ENCODE peak calls at places on chromosome 3, in four cellular contexts. One of them, this sample, is unnamed.

GRCh38 chr3:56977561-56977889 is 82.9 kb upstream of the SPATA12 start:
- DNase-seq in GM12891: no peak
- DNase-seq in spleen: no peak
- DNase-seq in transverse colon: no peak
- DNase-seq in this sample: no peak

GRCh38 chr3:12198301-12198700 is 39.6 kb upstream of the TIMP4 start:
- DNase-seq in spleen: no peak
- DNase-seq in transverse colon: no peak
- DNase-seq in GM12891: no peak
- DNase-seq in this sample: no peak

GRCh38 chr3:58355174-58355573 is 22.5 kb downstream of the PXK start:
- DNase-seq in spleen: no peak
- DNase-seq in transverse colon: no peak
- DNase-seq in GM12891: no peak
- DNase-seq in this sample: no peak

GRCh38 chr3:42518800-42519567 is 16.5 kb downstream of the VIPR1 start:
- DNase-seq in spleen: no peak
- DNase-seq in transverse colon: no peak
- DNase-seq in GM12891: no peak
- DNase-seq in this sample: no peak

GRCh38 chr3:27508421-27508820 is 24.2 kb upstream of the SLC4A7 start:
- DNase-seq in transverse colon: no peak
- DNase-seq in GM12891: no peak
- DNase-seq in spleen: no peak
- DNase-seq in this sample: no peak

GRCh38 chr3:141960731-141961130 is 84.3 kb downstream of the ATP1B3 start:
- DNase-seq in spleen: no peak
- DNase-seq in GM12891: no peak
- DNase-seq in transverse colon: no peak
- DNase-seq in this sample: no peak

GRCh38 chr3:41141431-41142164 is 57.7 kb upstream of the CTNNB1 start:
- DNase-seq in transverse colon: no peak
- DNase-seq in spleen: no peak
- DNase-seq in GM12891: no peak
- DNase-seq in this sample: no peak

GRCh38 chr3:134597390-134597975 is 53.3 kb downstream of the KY start:
- DNase-seq in GM12891: no peak
- DNase-seq in transverse colon: no peak
- DNase-seq in spleen: no peak
- DNase-seq in this sample: no peak

GRCh38 chr3:150428562-150428961 is 20.5 kb downstream of the TSC22D2 start:
- DNase-seq in transverse colon: no peak
- DNase-seq in GM12891: no peak
- DNase-seq in spleen: no peak
- DNase-seq in this sample: no peak

GRCh38 chr3:182795383-182795782 is 2.1 kb downstream of the ATP11B start:
- DNase-seq in spleen: no peak
- DNase-seq in GM12891: peak
- DNase-seq in transverse colon: peak
- DNase-seq in this sample: no peak

GRCh38 chr3:126528800-126529541 is 5.0 kb downstream of the CHST13 start:
- DNase-seq in GM12891: no peak
- DNase-seq in spleen: peak
- DNase-seq in transverse colon: no peak
- DNase-seq in this sample: no peak
- TF ChIP-seq POLR2A in GM12891: no peak
- TF ChIP-seq POLR2A in spleen: no peak
- TF ChIP-seq POLR2A in transverse colon: no peak
- TF ChIP-seq POLR2A in this sample: no peak

DNA sequence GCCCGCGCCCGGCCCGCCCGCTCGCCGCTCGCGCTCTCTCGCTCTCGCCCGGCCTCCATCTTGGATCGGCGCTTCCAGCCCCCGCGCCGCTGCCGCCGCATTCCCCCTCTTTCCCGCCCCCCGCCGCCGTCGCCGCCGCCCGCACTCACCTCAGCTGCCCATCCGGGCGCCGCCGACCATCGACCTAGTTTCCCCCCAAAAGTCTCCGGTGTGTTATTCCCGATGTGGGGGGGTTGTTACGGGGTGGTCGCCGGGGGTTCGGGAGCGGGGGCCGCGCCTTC is 192 bp downstream of the STAG1 start:
- DNase-seq in spleen: no peak
- DNase-seq in transverse colon: no peak
- DNase-seq in GM12891: peak
- DNase-seq in this sample: no peak
- TF ChIP-seq POLR2A in spleen: no peak
- TF ChIP-seq POLR2A in transverse colon: no peak
- TF ChIP-seq POLR2A in GM12891: no peak
- TF ChIP-seq POLR2A in this sample: no peak

GRCh38 chr3:122678496-122678895 is 2.1 kb upstream of the PARP14 start:
- DNase-seq in spleen: no peak
- DNase-seq in GM12891: no peak
- DNase-seq in transverse colon: no peak
- DNase-seq in this sample: peak

GRCh38 chr3:122679085-122679466 is 1.6 kb upstream of the PARP14 start:
- DNase-seq in spleen: peak
- DNase-seq in transverse colon: peak
- DNase-seq in GM12891: peak
- DNase-seq in this sample: peak

GRCh38 chr3:122680381-122681293 is at the start of gene PARP14:
- DNase-seq in transverse colon: peak
- DNase-seq in spleen: peak
- DNase-seq in GM12891: peak
- DNase-seq in this sample: peak

GRCh38 chr3:122681294-122682015 is 816 bp downstream of the PARP14 start:
- DNase-seq in GM12891: no peak
- DNase-seq in transverse colon: no peak
- DNase-seq in spleen: peak
- DNase-seq in this sample: no peak

GRCh38 chr3:122679467-122680291 is 960 bp upstream of the PARP14 start:
- DNase-seq in spleen: peak
- DNase-seq in GM12891: no peak
- DNase-seq in transverse colon: peak
- DNase-seq in this sample: no peak
- TF ChIP-seq POLR2A in spleen: no peak
- TF ChIP-seq POLR2A in GM12891: no peak
- TF ChIP-seq POLR2A in transverse colon: no peak
- TF ChIP-seq POLR2A in this sample: no peak

GRCh38 chr3:10707984-10708868 is 107.8 kb upstream of the SLC6A11 start:
- DNase-seq in transverse colon: no peak
- DNase-seq in spleen: no peak
- DNase-seq in GM12891: no peak
- DNase-seq in this sample: no peak
- TF ChIP-seq POLR2A in transverse colon: no peak
- TF ChIP-seq POLR2A in spleen: no peak
- TF ChIP-seq POLR2A in GM12891: no peak
- TF ChIP-seq POLR2A in this sample: no peak

DNA sequence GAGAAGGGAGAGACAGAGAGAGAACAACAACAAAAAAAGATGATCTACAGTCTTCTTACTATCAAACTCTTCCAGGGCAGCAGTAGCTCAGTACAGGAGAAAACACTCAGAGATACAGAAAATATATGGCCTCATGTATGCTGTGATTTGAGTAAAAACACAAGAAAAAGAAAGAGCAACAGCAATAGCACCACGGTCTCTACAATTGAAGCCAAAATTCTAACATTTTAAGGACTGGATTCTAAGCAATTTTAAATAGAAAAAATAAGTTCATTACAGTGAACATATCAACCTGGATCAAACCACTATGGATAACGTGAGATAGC is 43.5 kb upstream of the ALCAM start:
- DNase-seq in GM12891: no peak
- DNase-seq in transverse colon: no peak
- DNase-seq in spleen: no peak
- DNase-seq in this sample: no peak
- TF ChIP-seq POLR2A in GM12891: no peak
- TF ChIP-seq POLR2A in transverse colon: no peak
- TF ChIP-seq POLR2A in spleen: no peak
- TF ChIP-seq POLR2A in this sample: no peak

GRCh38 chr3:123410149-123410515 is 38.8 kb downstream of the ADCY5 start:
- DNase-seq in GM12891: no peak
- DNase-seq in transverse colon: no peak
- DNase-seq in spleen: no peak
- DNase-seq in this sample: no peak

GRCh38 chr3:123411340-123412040 is 37.4 kb downstream of the ADCY5 start:
- DNase-seq in spleen: no peak
- DNase-seq in transverse colon: no peak
- DNase-seq in GM12891: no peak
- DNase-seq in this sample: no peak

GRCh38 chr3:123412076-123412475 is 36.8 kb downstream of the ADCY5 start:
- DNase-seq in transverse colon: no peak
- DNase-seq in GM12891: no peak
- DNase-seq in spleen: peak
- DNase-seq in this sample: no peak

GRCh38 chr3:123414958-123415792 is 33.7 kb downstream of the ADCY5 start:
- DNase-seq in GM12891: no peak
- DNase-seq in transverse colon: no peak
- DNase-seq in spleen: peak
- DNase-seq in this sample: no peak

DNA sequence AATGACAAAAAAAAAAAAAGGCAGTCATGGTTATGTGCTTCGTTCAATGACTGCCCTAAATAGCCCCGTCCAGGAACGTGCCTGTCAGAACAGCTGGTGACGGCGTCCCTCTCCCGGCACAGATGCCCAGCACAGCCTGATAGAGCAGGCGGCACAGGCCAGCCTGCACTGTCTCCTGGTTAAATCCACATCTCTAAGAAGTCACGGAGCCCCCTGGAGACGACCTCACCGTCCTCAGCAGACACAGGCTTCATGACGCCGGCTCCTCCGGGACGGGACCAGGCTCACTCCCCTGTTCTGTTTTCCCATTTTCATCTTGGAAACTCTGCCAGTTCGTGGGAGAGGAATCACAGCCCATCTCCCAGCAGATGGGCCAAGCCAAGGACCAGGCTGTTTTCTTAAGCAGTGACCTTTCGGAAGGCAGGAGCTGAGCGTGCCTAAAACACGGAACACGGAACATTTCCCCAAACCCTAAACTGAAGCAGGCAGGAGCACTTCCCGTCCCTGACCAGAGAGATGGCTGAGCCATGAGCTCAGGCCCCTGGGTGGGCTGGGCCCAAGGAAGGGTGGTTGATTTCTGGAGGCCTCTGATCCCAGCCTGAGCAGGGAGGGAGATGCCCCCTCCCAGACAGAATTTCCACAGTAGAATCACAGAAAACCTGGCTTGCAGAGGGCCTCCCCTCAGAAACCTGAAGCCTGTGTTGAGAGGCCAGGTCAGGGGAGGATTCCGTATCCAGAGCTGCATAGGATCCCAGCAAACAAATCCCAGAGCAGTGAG is 35.9 kb downstream of the ADCY5 start:
- DNase-seq in transverse colon: no peak
- DNase-seq in GM12891: no peak
- DNase-seq in spleen: peak
- DNase-seq in this sample: no peak
- TF ChIP-seq POLR2A in transverse colon: no peak
- TF ChIP-seq POLR2A in GM12891: no peak
- TF ChIP-seq POLR2A in spleen: no peak
- TF ChIP-seq POLR2A in this sample: no peak